ENCODE peak calls at places on chromosomes 7 and 10, in four cellular contexts. N, U, B and D are unnamed samples.
A peak's percentile ranks its signal among the peaks of the same experiment; 100 is the strongest.

GRCh38 chr10:94104316-94105060 is 110.8 kb downstream of the PLCE1 start:
- DNase-seq in N (no peak), B (no peak), U (no peak), D (peak; percentile 13)

GRCh38 chr7:126702242-126703016 is 550.3 kb downstream of the GRM8 start:
- DNase-seq in U (no peak), B (no peak), N (no peak), D (no peak)

GRCh38 chr7:39353615-39354376 is 212.4 kb upstream of the YAE1 start:
- DNase-seq in B (peak; percentile 90), N (peak; percentile 66), U (peak; percentile 49), D (peak; percentile 6)

GRCh38 chr7:74452748-74453320 is 872 bp upstream of the GTF2IRD1 start:
- DNase-seq in N (no peak), U (peak; percentile 55), B (peak; percentile 62), D (peak; percentile 55)

GRCh38 chr10:1413823-1414222 is 323.5 kb downstream of the ADARB2 start:
- DNase-seq in B (no peak), U (no peak), N (no peak), D (no peak)

GRCh38 chr10:120931423-120931822 is 80.3 kb downstream of the WDR11 start:
- DNase-seq in N (no peak), U (no peak), B (no peak), D (no peak)

GRCh38 chr7:22480523-22481075 is 19.4 kb downstream of the STEAP1B start:
- DNase-seq in U (no peak), N (no peak), B (no peak), D (no peak)

GRCh38 chr10:80100861-80101695 is 22.6 kb downstream of the TMEM254 start:
- DNase-seq in B (no peak), U (no peak), N (no peak), D (no peak)

GRCh38 chr10:93745411-93746065 is 12.2 kb upstream of the LGI1 start:
- DNase-seq in N (no peak), U (no peak), B (peak; percentile 87), D (peak; percentile 54)

GRCh38 chr10:26911811-26912461 is 51.2 kb upstream of the ABI1 start:
- DNase-seq in B (no peak), N (no peak), U (no peak), D (no peak)

GRCh38 chr7:128304212-128304611 is 39.5 kb downstream of the RBM28 start:
- DNase-seq in U (no peak), B (no peak), N (no peak), D (no peak)

GRCh38 chr10:122618461-122619165 is 58.1 kb downstream of the DMBT1 start:
- DNase-seq in B (no peak), U (no peak), N (no peak), D (no peak)

GRCh38 chr7:117048854-117049321 is 95.6 kb downstream of the ST7 start:
- DNase-seq in B (no peak), U (no peak), N (no peak), D (no peak)

GRCh38 chr10:86113044-86113443 is 253.6 kb downstream of the GRID1 start:
- DNase-seq in U (no peak), B (peak; percentile 10), N (no peak), D (no peak)

GRCh38 chr10:43806851-43807640 is 158.4 kb upstream of the ZNF32 start:
- DNase-seq in B (peak; percentile 32), U (no peak), N (no peak), D (no peak)

GRCh38 chr10:21368728-21369425 is 156.6 kb downstream of the SKIDA1 start:
- DNase-seq in B (no peak), U (no peak), N (no peak), D (no peak)

GRCh38 chr7:22549667-22550513 is 49.9 kb upstream of the STEAP1B start:
- DNase-seq in B (peak; percentile 96), N (no peak), U (peak; percentile 40), D (peak; percentile 66)

GRCh38 chr7:34357068-34357467 is 300.9 kb upstream of the NPSR1 start:
- DNase-seq in B (no peak), U (no peak), N (no peak), D (no peak)

GRCh38 chr7:15561840-15562239 is at the start of gene AGMO:
- DNase-seq in U (peak; percentile 47), B (no peak), N (no peak), D (no peak)

GRCh38 chr7:150969483-150969874 is 8.6 kb downstream of the KCNH2 start:
- DNase-seq in N (no peak), U (no peak), B (no peak), D (no peak)

GRCh38 chr7:122803323-122803722 is 82.9 kb downstream of the CADPS2 start:
- DNase-seq in B (peak; percentile 54), N (no peak), U (no peak), D (peak; percentile 79)

GRCh38 chr7:151789380-151789947 is 87.5 kb downstream of the PRKAG2 start:
- DNase-seq in U (no peak), B (no peak), N (peak; percentile 36), D (no peak)

GRCh38 chr7:43467846-43468245 is 115.1 kb upstream of the STK17A start:
- DNase-seq in U (no peak), N (no peak), B (no peak), D (no peak)

GRCh38 chr10:22335204-22335956 is 9.9 kb upstream of the SPAG6 start:
- DNase-seq in U (peak; percentile 38), N (peak; percentile 76), B (peak; percentile 84), D (peak; percentile 26)

GRCh38 chr10:44801383-44802327 is 109.5 kb upstream of the TMEM72 start:
- DNase-seq in N (peak; percentile 91), B (no peak), U (peak; percentile 95), D (peak; percentile 95)

GRCh38 chr10:98361131-98361633 is 53.8 kb downstream of the PYROXD2 start:
- DNase-seq in B (peak; percentile 92), N (peak; percentile 78), U (no peak), D (no peak)

GRCh38 chr10:45672201-45673073 is at the start of gene ZFAND4:
- DNase-seq in N (peak; percentile 100), B (peak; percentile 99), U (peak; percentile 98), D (peak; percentile 96)

GRCh38 chr7:105389090-105389650 is 449 bp upstream of the SRPK2 start:
- DNase-seq in U (no peak), B (peak; percentile 81), N (peak; percentile 76), D (peak; percentile 71)

GRCh38 chr10:98265403-98266378 is 2.3 kb downstream of the LOXL4 start:
- DNase-seq in B (no peak), N (no peak), U (no peak), D (no peak)

GRCh38 chr7:46713868-46714596 is 793.0 kb upstream of the IGFBP3 start:
- DNase-seq in U (peak; percentile 69), B (no peak), N (no peak), D (no peak)

GRCh38 chr10:133403359-133403758 is 9.4 kb downstream of the MTG1 start:
- DNase-seq in U (no peak), N (peak; percentile 51), B (no peak), D (no peak)

GRCh38 chr10:128519581-128519980 is 393.4 kb upstream of the MKI67 start:
- DNase-seq in U (no peak), B (no peak), N (no peak), D (no peak)

GRCh38 chr7:18287482-18287881 is 208.1 kb upstream of the HDAC9 start:
- DNase-seq in U (no peak), B (no peak), N (no peak), D (no peak)

GRCh38 chr10:52213511-52213831 is 100.6 kb upstream of the DKK1 start:
- DNase-seq in N (no peak), U (no peak), B (peak; percentile 60), D (peak; percentile 12)

GRCh38 chr10:4470231-4470840 is 355.7 kb upstream of the AKR1E2 start:
- DNase-seq in U (no peak), N (no peak), B (no peak), D (peak; percentile 65)

GRCh38 chr7:20543565-20543964 is 71.9 kb upstream of the ABCB5 start:
- DNase-seq in N (no peak), U (no peak), B (no peak), D (no peak)

GRCh38 chr7:159177270-159178036 is 32.8 kb upstream of the VIPR2 start:
- DNase-seq in U (no peak), N (no peak), B (no peak), D (no peak)

GRCh38 chr7:159172314-159172892 is 27.7 kb upstream of the VIPR2 start:
- DNase-seq in B (no peak), N (no peak), U (no peak), D (no peak)

GRCh38 chr7:159175792-159176191 is 31.1 kb upstream of the VIPR2 start:
- DNase-seq in B (no peak), U (no peak), N (no peak), D (no peak)
- H3K9me3 ChIP-seq in B (peaks cover 72% of the 10 kb centered on the region), U (no peaks in the 10 kb centered on the region), N (no peaks in the 10 kb centered on the region), D (peaks cover 8% of the 10 kb centered on the region)

GRCh38 chr7:142383826-142384507 is 126.1 kb upstream of the PRSS58 start:
- DNase-seq in B (no peak), N (no peak), U (no peak), D (no peak)

GRCh38 chr7:142381727-142382409 is 124.0 kb upstream of the PRSS58 start:
- DNase-seq in N (no peak), U (no peak), B (no peak), D (no peak)

GRCh38 chr7:142384508-142384922 is 126.7 kb upstream of the PRSS58 start:
- DNase-seq in N (no peak), U (no peak), B (no peak), D (peak; percentile 76)

GRCh38 chr7:142389544-142389943 is 131.7 kb upstream of the PRSS58 start:
- DNase-seq in U (no peak), B (no peak), N (no peak), D (no peak)

DNA sequence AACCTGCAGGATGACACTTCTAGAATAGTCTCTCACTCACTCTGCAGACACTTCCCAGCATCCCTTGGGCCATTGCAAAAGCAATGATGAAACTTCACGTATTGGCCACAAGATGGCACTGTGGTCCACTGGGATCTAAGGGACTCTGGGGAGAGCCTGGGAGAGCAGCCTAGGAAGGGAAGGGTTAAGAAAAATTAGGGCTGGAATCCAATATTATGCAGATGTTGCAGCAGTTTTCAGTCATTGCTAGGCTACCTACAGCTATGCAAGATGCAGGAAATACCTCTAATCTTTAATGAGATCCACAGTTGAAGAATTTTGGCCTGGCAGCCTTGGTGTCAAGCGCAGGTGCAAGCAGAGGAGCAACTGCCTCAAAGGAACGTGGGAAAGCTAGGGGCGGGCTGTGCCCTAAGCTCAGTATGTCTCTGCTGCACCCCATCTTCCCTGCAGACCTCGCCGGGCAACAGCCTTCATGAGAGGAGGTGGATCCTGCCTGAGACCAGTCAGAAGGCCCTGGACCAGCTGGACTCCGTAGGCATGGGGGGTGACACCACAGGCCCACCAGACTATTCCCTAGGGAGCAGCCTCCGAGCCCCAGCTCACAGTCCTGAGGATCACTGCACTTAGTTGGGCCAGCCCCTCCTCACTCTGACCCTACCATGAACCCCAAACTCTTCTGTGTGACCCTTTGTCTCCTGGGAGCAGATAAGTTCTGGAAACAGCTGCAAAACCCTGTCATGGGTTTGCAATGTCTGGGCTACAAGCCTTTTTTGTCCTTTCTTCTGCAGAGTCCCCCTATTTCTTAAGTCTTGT is 127.9 kb upstream of the PRSS58 start:
- DNase-seq in N (no peak), U (no peak), B (peak; percentile 85), D (peak; percentile 81)
- H3K4me3 ChIP-seq in N (no peak overlapping the region), U (no peak overlapping the region), B (no peak overlapping the region), D (no peak overlapping the region)

DNA sequence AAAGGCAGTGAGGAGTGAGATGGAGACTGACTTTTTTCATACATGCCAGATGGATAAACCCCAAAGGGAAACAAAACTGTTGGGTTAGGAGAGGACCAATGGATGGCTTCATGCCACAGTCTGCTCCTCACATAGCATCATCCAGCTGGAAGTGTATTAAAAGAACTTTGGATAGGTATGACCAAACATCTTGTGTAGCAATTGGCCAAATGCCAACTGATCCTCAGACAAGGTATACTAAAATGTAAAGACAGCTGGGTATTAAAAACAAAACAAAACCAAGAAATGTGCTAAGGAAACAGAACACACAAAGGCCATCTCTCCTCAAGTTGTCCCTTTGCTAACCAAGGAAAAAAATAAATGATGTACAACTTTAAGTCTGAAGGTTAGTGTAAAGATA is 1.6 kb downstream of the COL28A1 start:
- DNase-seq in B (no peak), N (no peak), U (no peak), D (no peak)
- H3K27me3 ChIP-seq in B (no peaks in the 10 kb centered on the region), N (no peaks in the 10 kb centered on the region), U (no peaks in the 10 kb centered on the region), D (no peaks in the 10 kb centered on the region)

GRCh38 chr7:143085109-143085508 is 33.0 kb downstream of the OR6V1 start:
- DNase-seq in N (no peak), U (no peak), B (no peak), D (no peak)
- H3K9me3 ChIP-seq in N (no peaks in the 10 kb centered on the region), U (no peaks in the 10 kb centered on the region), B (peaks cover 18% of the 10 kb centered on the region), D (no peaks in the 10 kb centered on the region)